ENCODE peak calls at places on chromosomes 3 and 15, in six cellular contexts. V is WERI-Rb-1, G is astrocyte of the spinal cord, S is HCT116, C is psoas muscle, E is fibroblast of pulmonary artery. Y is an unnamed sample.

GRCh38 chr15:82118040-82118439 is 72.2 kb upstream of the MEX3B start:
- DNase-seq in V (no peak), G (no peak), S (no peak), C (no peak), E (no peak), Y (no peak)

GRCh38 chr15:82709421-82710207 is at the start of gene AP3B2:
- DNase-seq in V (peak; percentile 86), G (peak; percentile 50), S (no peak), C (peak; percentile 63), E (peak; percentile 70), Y (peak; percentile 13)

GRCh38 chr15:60546764-60547163 is 67.8 kb upstream of the ICE2 start:
- DNase-seq in V (no peak), G (no peak), S (no peak), C (no peak), E (no peak), Y (no peak)

GRCh38 chr3:150330174-150330573 is 77.9 kb upstream of the TSC22D2 start:
- DNase-seq in V (no peak), G (no peak), S (no peak), C (no peak), E (no peak), Y (no peak)

GRCh38 chr3:55164191-55164590 is 236.3 kb upstream of the LRTM1 start:
- DNase-seq in V (no peak), G (peak; percentile 62), S (no peak), C (no peak), E (no peak), Y (no peak)

GRCh38 chr3:8506611-8507061 is 5.0 kb downstream of the LMCD1 start:
- DNase-seq in V (no peak), G (peak; percentile 58), S (no peak), C (no peak), E (no peak), Y (peak; percentile 35)

GRCh38 chr3:13628432-13628831 is 79.5 kb downstream of the FBLN2 start:
- DNase-seq in V (no peak), G (no peak), S (no peak), C (no peak), E (no peak), Y (no peak)

GRCh38 chr3:186510374-186511079 is 33.7 kb downstream of the CRYGS start:
- DNase-seq in V (no peak), G (peak; percentile 15), S (no peak), C (no peak), E (no peak), Y (no peak)

GRCh38 chr3:50628601-50629000 is 11.7 kb downstream of the MAPKAPK3 start:
- DNase-seq in V (no peak), G (no peak), S (no peak), C (no peak), E (no peak), Y (no peak)

GRCh38 chr3:138049157-138049919 is 39.4 kb downstream of the CLDN18 start:
- DNase-seq in V (no peak), G (peak; percentile 62), S (no peak), C (no peak), E (peak; percentile 66), Y (no peak)

GRCh38 chr3:184338538-184338945 is 1.1 kb downstream of the FAM131A start:
- DNase-seq in V (no peak), G (peak; percentile 88), S (no peak), C (peak; percentile 85), E (peak; percentile 91), Y (no peak)

GRCh38 chr3:146594843-146595482 is 10.2 kb downstream of the PLSCR5 start:
- DNase-seq in V (no peak), G (peak; percentile 35), S (peak; percentile 16), C (no peak), E (peak; percentile 44), Y (no peak)
- TF ChIP-seq CTCF in V (no peak), G (peak; percentile 58), S (peak; percentile 30), C (peak; percentile 35), E (peak; percentile 56), Y (peak; percentile 52)

GRCh38 chr3:89957461-89957860 is 850.0 kb downstream of the EPHA3 start:
- DNase-seq in V (no peak), G (peak; percentile 44), S (no peak), C (no peak), E (peak; percentile 60), Y (no peak)

GRCh38 chr3:89950772-89951171 is 843.4 kb downstream of the EPHA3 start:
- DNase-seq in V (no peak), G (no peak), S (no peak), C (no peak), E (no peak), Y (no peak)

GRCh38 chr3:89954135-89954534 is 846.7 kb downstream of the EPHA3 start:
- DNase-seq in V (no peak), G (no peak), S (no peak), C (no peak), E (no peak), Y (no peak)

DNA sequence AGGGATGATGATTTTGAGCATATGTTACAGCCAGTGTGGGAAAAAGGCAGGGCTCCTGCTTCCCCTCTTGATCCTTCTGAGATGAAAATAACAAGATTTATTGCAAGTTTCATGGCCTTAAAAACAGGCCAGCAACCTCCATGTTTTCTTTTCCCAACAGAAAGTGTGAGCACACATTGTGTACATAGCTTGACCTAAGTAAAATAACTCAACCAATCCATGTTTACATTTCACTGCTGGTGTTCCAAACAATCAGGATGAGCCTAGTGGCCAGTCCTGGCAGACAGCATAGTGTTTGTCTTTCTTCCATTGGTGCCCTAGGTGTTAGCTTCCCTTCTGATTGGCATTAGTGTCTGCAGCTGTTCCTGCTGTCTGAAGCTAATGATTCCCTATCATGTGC is 847.7 kb downstream of the EPHA3 start:
- DNase-seq in V (no peak), G (peak; percentile 16), S (no peak), C (no peak), E (no peak), Y (peak; percentile 73)
- H3K4me3 ChIP-seq in V (no peak overlapping the region), G (no peak overlapping the region), S (no peak overlapping the region), C (no peak overlapping the region), E (no peak overlapping the region), Y (no peak overlapping the region)

DNA sequence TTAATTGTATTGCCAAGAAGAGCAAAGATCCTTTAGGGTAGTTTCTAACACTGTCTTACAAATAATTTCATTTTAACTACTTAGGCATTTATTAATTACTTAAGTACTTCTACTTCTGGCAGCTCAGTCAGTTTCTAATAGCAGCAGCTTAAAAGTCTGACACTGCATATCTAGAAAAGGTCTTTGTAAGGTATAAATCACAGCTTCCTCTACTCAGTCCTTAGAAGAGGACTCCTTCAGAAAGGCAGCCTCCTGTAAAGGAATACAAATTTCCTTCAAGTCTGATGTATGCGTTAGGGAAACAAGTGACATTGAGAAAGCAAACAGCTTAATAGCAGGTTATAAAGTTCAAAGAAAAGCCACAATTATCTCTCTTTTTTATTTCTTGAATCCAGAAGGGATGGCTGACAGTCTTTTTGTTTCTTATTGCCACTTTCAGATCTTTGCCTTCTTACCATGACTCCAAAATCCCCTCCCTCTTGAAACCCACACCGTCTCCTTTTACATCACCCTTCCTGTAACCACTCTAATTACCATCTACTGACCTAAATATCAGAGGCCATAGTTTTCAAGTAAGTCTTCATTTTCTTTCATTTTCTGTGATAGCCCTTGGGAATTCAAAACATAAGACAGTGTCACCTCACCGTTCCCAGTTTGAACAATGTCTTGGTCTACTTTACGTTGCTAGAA is 109.5 kb downstream of the CGGBP1 start:
- DNase-seq in V (no peak), G (no peak), S (no peak), C (no peak), E (no peak), Y (no peak)
- TF ChIP-seq CTCF in V (no peak), G (no peak), S (no peak), C (no peak), E (no peak), Y (no peak)

DNA sequence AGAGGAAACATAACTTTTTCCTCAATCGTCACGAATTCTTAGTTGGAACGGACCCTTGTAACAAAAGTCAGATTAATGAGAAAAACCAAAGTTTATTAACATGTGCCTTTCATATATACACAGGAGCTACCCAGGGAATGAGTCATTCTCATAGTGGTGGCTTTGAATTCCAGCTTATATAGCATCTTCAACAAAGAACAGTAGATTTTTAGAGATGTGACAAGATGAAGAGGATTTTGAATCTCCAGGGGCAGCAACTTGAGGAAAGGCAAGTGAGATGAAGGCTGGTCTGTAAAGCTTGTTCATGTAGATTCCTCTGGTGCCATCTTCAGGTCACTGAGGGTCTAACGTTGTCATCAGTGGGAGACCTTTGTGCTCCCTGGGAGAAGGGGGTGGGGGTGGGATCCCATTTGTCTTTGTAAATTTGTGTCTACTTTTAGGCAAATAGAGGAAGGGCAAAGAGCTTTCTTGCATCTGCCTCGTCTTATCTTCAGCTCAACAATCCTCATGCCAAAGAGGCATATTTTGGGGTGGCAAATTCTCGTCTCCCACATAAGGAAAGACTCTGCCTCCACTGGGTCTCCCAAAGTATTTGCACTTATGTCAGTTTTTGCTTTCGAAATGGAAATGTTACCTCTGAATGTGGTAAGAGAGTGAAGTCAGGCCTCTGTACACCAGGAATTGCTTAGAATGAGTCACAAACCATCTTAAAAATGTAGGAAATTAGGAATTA is 29.5 kb downstream of the CLEC3B start:
- DNase-seq in V (peak; percentile 60), G (peak; percentile 78), S (no peak), C (no peak), E (peak; percentile 63), Y (no peak)
- H3K4me3 ChIP-seq in V (no peak overlapping the region), G (no peak overlapping the region), S (no peak overlapping the region), C (no peak overlapping the region), E (no peak overlapping the region), Y (no peak overlapping the region)

GRCh38 chr15:29568840-29569532 is 253.3 kb downstream of the TJP1 start:
- DNase-seq in V (peak; percentile 21), G (no peak), S (peak; percentile 38), C (no peak), E (peak; percentile 8), Y (peak; percentile 43)
- TF ChIP-seq CTCF in V (peak; percentile 8), G (no peak), S (peak; percentile 53), C (no peak), E (peak; percentile 18), Y (peak; percentile 83)

GRCh38 chr3:36874351-36874874 is 70.4 kb downstream of the TRANK1 start:
- DNase-seq in V (no peak), G (peak; percentile 9), S (no peak), C (no peak), E (peak; percentile 7), Y (no peak)
- H3K4me3 ChIP-seq in V (no peak overlapping the region), G (no peak overlapping the region), S (no peak overlapping the region), C (no peak overlapping the region), E (no peak overlapping the region), Y (no peak overlapping the region)

GRCh38 chr15:42148808-42149492 is 7.5 kb downstream of the PLA2G4F start:
- DNase-seq in V (no peak), G (no peak), S (no peak), C (no peak), E (no peak), Y (no peak)
- TF ChIP-seq CTCF in V (no peak), G (no peak), S (no peak), C (no peak), E (no peak), Y (no peak)

Y was measured in LNCaP clone FGC.